ENCODE peak calls at places on chromosome 12, in seven cellular contexts. One of them, this sample, is unnamed.

GRCh38 chr12:50988051-50988450 is 35.7 kb downstream of the HIGD1C start:
- DNase-seq in GDM1: no peak
- DNase-seq in activated naive CD8-positive, alpha-beta T cell treated with anti-CD3 and anti-CD28 coated beads, Interleukin-2, amount 50 U/mL, for 24 hours: no peak
- DNase-seq in Peyer's patch: no peak
- DNase-seq in NCI-H2107: no peak
- DNase-seq in cardiac muscle cell: no peak
- DNase-seq in activated CD8-positive, alpha-beta T cell treated with anti-CD3 and anti-CD28 coated beads, Interleukin-2, amount 10 ng/mL, durations not matched to agents 7 days and 5 days: no peak
- DNase-seq in this sample: no peak

GRCh38 chr12:26112232-26112631 is 12.6 kb downstream of the BHLHE41 start:
- DNase-seq in GDM1: no peak
- DNase-seq in activated naive CD8-positive, alpha-beta T cell treated with anti-CD3 and anti-CD28 coated beads, Interleukin-2, amount 50 U/mL, for 24 hours: no peak
- DNase-seq in Peyer's patch: no peak
- DNase-seq in NCI-H2107: no peak
- DNase-seq in cardiac muscle cell: no peak
- DNase-seq in activated CD8-positive, alpha-beta T cell treated with anti-CD3 and anti-CD28 coated beads, Interleukin-2, amount 10 ng/mL, durations not matched to agents 7 days and 5 days: no peak
- DNase-seq in this sample: no peak

GRCh38 chr12:118237053-118237665 is 101.2 kb downstream of the PEBP1 start:
- DNase-seq in GDM1: peak
- DNase-seq in activated naive CD8-positive, alpha-beta T cell treated with anti-CD3 and anti-CD28 coated beads, Interleukin-2, amount 50 U/mL, for 24 hours: no peak
- DNase-seq in Peyer's patch: no peak
- DNase-seq in NCI-H2107: no peak
- DNase-seq in cardiac muscle cell: no peak
- DNase-seq in activated CD8-positive, alpha-beta T cell treated with anti-CD3 and anti-CD28 coated beads, Interleukin-2, amount 10 ng/mL, durations not matched to agents 7 days and 5 days: no peak
- DNase-seq in this sample: no peak

GRCh38 chr12:79555006-79555925 is 135.5 kb downstream of the PAWR start:
- DNase-seq in GDM1: peak
- DNase-seq in activated naive CD8-positive, alpha-beta T cell treated with anti-CD3 and anti-CD28 coated beads, Interleukin-2, amount 50 U/mL, for 24 hours: no peak
- DNase-seq in Peyer's patch: no peak
- DNase-seq in NCI-H2107: no peak
- DNase-seq in cardiac muscle cell: peak
- DNase-seq in activated CD8-positive, alpha-beta T cell treated with anti-CD3 and anti-CD28 coated beads, Interleukin-2, amount 10 ng/mL, durations not matched to agents 7 days and 5 days: no peak
- DNase-seq in this sample: no peak

GRCh38 chr12:33703221-33703620 is 263.6 kb upstream of the SYT10 start:
- DNase-seq in GDM1: no peak
- DNase-seq in activated naive CD8-positive, alpha-beta T cell treated with anti-CD3 and anti-CD28 coated beads, Interleukin-2, amount 50 U/mL, for 24 hours: no peak
- DNase-seq in Peyer's patch: no peak
- DNase-seq in NCI-H2107: no peak
- DNase-seq in cardiac muscle cell: no peak
- DNase-seq in activated CD8-positive, alpha-beta T cell treated with anti-CD3 and anti-CD28 coated beads, Interleukin-2, amount 10 ng/mL, durations not matched to agents 7 days and 5 days: no peak
- DNase-seq in this sample: no peak

GRCh38 chr12:41100572-41100971 is 87.5 kb upstream of the PDZRN4 start:
- DNase-seq in GDM1: no peak
- DNase-seq in activated naive CD8-positive, alpha-beta T cell treated with anti-CD3 and anti-CD28 coated beads, Interleukin-2, amount 50 U/mL, for 24 hours: no peak
- DNase-seq in Peyer's patch: no peak
- DNase-seq in NCI-H2107: no peak
- DNase-seq in cardiac muscle cell: no peak
- DNase-seq in activated CD8-positive, alpha-beta T cell treated with anti-CD3 and anti-CD28 coated beads, Interleukin-2, amount 10 ng/mL, durations not matched to agents 7 days and 5 days: no peak
- DNase-seq in this sample: no peak

GRCh38 chr12:114347861-114348260 is 58.1 kb downstream of the TBX5 start:
- DNase-seq in GDM1: no peak
- DNase-seq in activated naive CD8-positive, alpha-beta T cell treated with anti-CD3 and anti-CD28 coated beads, Interleukin-2, amount 50 U/mL, for 24 hours: no peak
- DNase-seq in Peyer's patch: no peak
- DNase-seq in NCI-H2107: no peak
- DNase-seq in cardiac muscle cell: no peak
- DNase-seq in activated CD8-positive, alpha-beta T cell treated with anti-CD3 and anti-CD28 coated beads, Interleukin-2, amount 10 ng/mL, durations not matched to agents 7 days and 5 days: no peak
- DNase-seq in this sample: no peak

GRCh38 chr12:91381309-91381804 is 198.7 kb upstream of the DCN start:
- DNase-seq in GDM1: no peak
- DNase-seq in activated naive CD8-positive, alpha-beta T cell treated with anti-CD3 and anti-CD28 coated beads, Interleukin-2, amount 50 U/mL, for 24 hours: peak
- DNase-seq in Peyer's patch: no peak
- DNase-seq in NCI-H2107: no peak
- DNase-seq in cardiac muscle cell: peak
- DNase-seq in activated CD8-positive, alpha-beta T cell treated with anti-CD3 and anti-CD28 coated beads, Interleukin-2, amount 10 ng/mL, durations not matched to agents 7 days and 5 days: peak
- DNase-seq in this sample: peak

GRCh38 chr12:80912906-80913769 is 24.6 kb downstream of the LIN7A start:
- DNase-seq in GDM1: no peak
- DNase-seq in activated naive CD8-positive, alpha-beta T cell treated with anti-CD3 and anti-CD28 coated beads, Interleukin-2, amount 50 U/mL, for 24 hours: no peak
- DNase-seq in Peyer's patch: no peak
- DNase-seq in NCI-H2107: no peak
- DNase-seq in cardiac muscle cell: peak
- DNase-seq in activated CD8-positive, alpha-beta T cell treated with anti-CD3 and anti-CD28 coated beads, Interleukin-2, amount 10 ng/mL, durations not matched to agents 7 days and 5 days: no peak
- DNase-seq in this sample: no peak

GRCh38 chr12:53219116-53219955 is 12.3 kb upstream of the ITGB7 start:
- DNase-seq in GDM1: peak
- DNase-seq in activated naive CD8-positive, alpha-beta T cell treated with anti-CD3 and anti-CD28 coated beads, Interleukin-2, amount 50 U/mL, for 24 hours: peak
- DNase-seq in Peyer's patch: peak
- DNase-seq in NCI-H2107: no peak
- DNase-seq in cardiac muscle cell: no peak
- DNase-seq in activated CD8-positive, alpha-beta T cell treated with anti-CD3 and anti-CD28 coated beads, Interleukin-2, amount 10 ng/mL, durations not matched to agents 7 days and 5 days: peak
- DNase-seq in this sample: no peak

GRCh38 chr12:82176761-82177490 is 181.3 kb downstream of the CCDC59 start:
- DNase-seq in GDM1: no peak
- DNase-seq in activated naive CD8-positive, alpha-beta T cell treated with anti-CD3 and anti-CD28 coated beads, Interleukin-2, amount 50 U/mL, for 24 hours: no peak
- DNase-seq in Peyer's patch: no peak
- DNase-seq in NCI-H2107: no peak
- DNase-seq in cardiac muscle cell: no peak
- DNase-seq in activated CD8-positive, alpha-beta T cell treated with anti-CD3 and anti-CD28 coated beads, Interleukin-2, amount 10 ng/mL, durations not matched to agents 7 days and 5 days: no peak
- DNase-seq in this sample: no peak

GRCh38 chr12:132163911-132164288 is 19.6 kb downstream of the NOC4L start:
- DNase-seq in GDM1: no peak
- DNase-seq in activated naive CD8-positive, alpha-beta T cell treated with anti-CD3 and anti-CD28 coated beads, Interleukin-2, amount 50 U/mL, for 24 hours: no peak
- DNase-seq in Peyer's patch: no peak
- DNase-seq in NCI-H2107: no peak
- DNase-seq in cardiac muscle cell: no peak
- DNase-seq in activated CD8-positive, alpha-beta T cell treated with anti-CD3 and anti-CD28 coated beads, Interleukin-2, amount 10 ng/mL, durations not matched to agents 7 days and 5 days: no peak
- DNase-seq in this sample: no peak

GRCh38 chr12:52232916-52233461 is at the start of gene KRT7:
- DNase-seq in GDM1: no peak
- DNase-seq in activated naive CD8-positive, alpha-beta T cell treated with anti-CD3 and anti-CD28 coated beads, Interleukin-2, amount 50 U/mL, for 24 hours: no peak
- DNase-seq in Peyer's patch: no peak
- DNase-seq in NCI-H2107: no peak
- DNase-seq in cardiac muscle cell: no peak
- DNase-seq in activated CD8-positive, alpha-beta T cell treated with anti-CD3 and anti-CD28 coated beads, Interleukin-2, amount 10 ng/mL, durations not matched to agents 7 days and 5 days: no peak
- DNase-seq in this sample: no peak

GRCh38 chr12:41511247-41511646 is 323.1 kb downstream of the PDZRN4 start:
- DNase-seq in GDM1: no peak
- DNase-seq in activated naive CD8-positive, alpha-beta T cell treated with anti-CD3 and anti-CD28 coated beads, Interleukin-2, amount 50 U/mL, for 24 hours: no peak
- DNase-seq in Peyer's patch: no peak
- DNase-seq in NCI-H2107: no peak
- DNase-seq in cardiac muscle cell: no peak
- DNase-seq in activated CD8-positive, alpha-beta T cell treated with anti-CD3 and anti-CD28 coated beads, Interleukin-2, amount 10 ng/mL, durations not matched to agents 7 days and 5 days: no peak
- DNase-seq in this sample: no peak

GRCh38 chr12:113766133-113766879 is 199.8 kb downstream of the RBM19 start:
- DNase-seq in GDM1: no peak
- DNase-seq in activated naive CD8-positive, alpha-beta T cell treated with anti-CD3 and anti-CD28 coated beads, Interleukin-2, amount 50 U/mL, for 24 hours: no peak
- DNase-seq in Peyer's patch: no peak
- DNase-seq in NCI-H2107: no peak
- DNase-seq in cardiac muscle cell: no peak
- DNase-seq in activated CD8-positive, alpha-beta T cell treated with anti-CD3 and anti-CD28 coated beads, Interleukin-2, amount 10 ng/mL, durations not matched to agents 7 days and 5 days: no peak
- DNase-seq in this sample: no peak

GRCh38 chr12:6943387-6943718 is 263 bp upstream of the RNU7-1 start:
- DNase-seq in GDM1: peak
- DNase-seq in activated naive CD8-positive, alpha-beta T cell treated with anti-CD3 and anti-CD28 coated beads, Interleukin-2, amount 50 U/mL, for 24 hours: peak
- DNase-seq in Peyer's patch: peak
- DNase-seq in NCI-H2107: peak
- DNase-seq in cardiac muscle cell: peak
- DNase-seq in activated CD8-positive, alpha-beta T cell treated with anti-CD3 and anti-CD28 coated beads, Interleukin-2, amount 10 ng/mL, durations not matched to agents 7 days and 5 days: peak
- DNase-seq in this sample: peak

GRCh38 chr12:99752740-99753139 is 105.2 kb downstream of the GARIN6 start:
- DNase-seq in GDM1: no peak
- DNase-seq in activated naive CD8-positive, alpha-beta T cell treated with anti-CD3 and anti-CD28 coated beads, Interleukin-2, amount 50 U/mL, for 24 hours: no peak
- DNase-seq in Peyer's patch: no peak
- DNase-seq in NCI-H2107: no peak
- DNase-seq in cardiac muscle cell: no peak
- DNase-seq in activated CD8-positive, alpha-beta T cell treated with anti-CD3 and anti-CD28 coated beads, Interleukin-2, amount 10 ng/mL, durations not matched to agents 7 days and 5 days: no peak
- DNase-seq in this sample: no peak

GRCh38 chr12:7019043-7019569 is 830 bp upstream of the LPCAT3 start:
- DNase-seq in GDM1: no peak
- DNase-seq in activated naive CD8-positive, alpha-beta T cell treated with anti-CD3 and anti-CD28 coated beads, Interleukin-2, amount 50 U/mL, for 24 hours: no peak
- DNase-seq in Peyer's patch: no peak
- DNase-seq in NCI-H2107: no peak
- DNase-seq in cardiac muscle cell: no peak
- DNase-seq in activated CD8-positive, alpha-beta T cell treated with anti-CD3 and anti-CD28 coated beads, Interleukin-2, amount 10 ng/mL, durations not matched to agents 7 days and 5 days: no peak
- DNase-seq in this sample: no peak

GRCh38 chr12:95633671-95634465 is 82.6 kb upstream of the USP44 start:
- DNase-seq in GDM1: no peak
- DNase-seq in activated naive CD8-positive, alpha-beta T cell treated with anti-CD3 and anti-CD28 coated beads, Interleukin-2, amount 50 U/mL, for 24 hours: no peak
- DNase-seq in Peyer's patch: no peak
- DNase-seq in NCI-H2107: no peak
- DNase-seq in cardiac muscle cell: no peak
- DNase-seq in activated CD8-positive, alpha-beta T cell treated with anti-CD3 and anti-CD28 coated beads, Interleukin-2, amount 10 ng/mL, durations not matched to agents 7 days and 5 days: no peak
- DNase-seq in this sample: no peak

GRCh38 chr12:107277850-107278249 is 184.5 kb upstream of the CRY1 start:
- DNase-seq in GDM1: no peak
- DNase-seq in activated naive CD8-positive, alpha-beta T cell treated with anti-CD3 and anti-CD28 coated beads, Interleukin-2, amount 50 U/mL, for 24 hours: no peak
- DNase-seq in Peyer's patch: no peak
- DNase-seq in NCI-H2107: no peak
- DNase-seq in cardiac muscle cell: no peak
- DNase-seq in activated CD8-positive, alpha-beta T cell treated with anti-CD3 and anti-CD28 coated beads, Interleukin-2, amount 10 ng/mL, durations not matched to agents 7 days and 5 days: no peak
- DNase-seq in this sample: no peak

GRCh38 chr12:123269395-123269892 is 2.2 kb downstream of the CDK2AP1 start:
- DNase-seq in GDM1: peak
- DNase-seq in activated naive CD8-positive, alpha-beta T cell treated with anti-CD3 and anti-CD28 coated beads, Interleukin-2, amount 50 U/mL, for 24 hours: peak
- DNase-seq in Peyer's patch: peak
- DNase-seq in NCI-H2107: peak
- DNase-seq in cardiac muscle cell: peak
- DNase-seq in activated CD8-positive, alpha-beta T cell treated with anti-CD3 and anti-CD28 coated beads, Interleukin-2, amount 10 ng/mL, durations not matched to agents 7 days and 5 days: peak
- DNase-seq in this sample: peak

GRCh38 chr12:122001379-122002209 is 20.1 kb upstream of the BCL7A start:
- DNase-seq in GDM1: no peak
- DNase-seq in activated naive CD8-positive, alpha-beta T cell treated with anti-CD3 and anti-CD28 coated beads, Interleukin-2, amount 50 U/mL, for 24 hours: no peak
- DNase-seq in Peyer's patch: no peak
- DNase-seq in NCI-H2107: peak
- DNase-seq in cardiac muscle cell: no peak
- DNase-seq in activated CD8-positive, alpha-beta T cell treated with anti-CD3 and anti-CD28 coated beads, Interleukin-2, amount 10 ng/mL, durations not matched to agents 7 days and 5 days: no peak
- DNase-seq in this sample: peak

GRCh38 chr12:5809586-5809985 is 135.5 kb downstream of the ANO2 start:
- DNase-seq in GDM1: no peak
- DNase-seq in activated naive CD8-positive, alpha-beta T cell treated with anti-CD3 and anti-CD28 coated beads, Interleukin-2, amount 50 U/mL, for 24 hours: no peak
- DNase-seq in Peyer's patch: no peak
- DNase-seq in NCI-H2107: peak
- DNase-seq in cardiac muscle cell: no peak
- DNase-seq in activated CD8-positive, alpha-beta T cell treated with anti-CD3 and anti-CD28 coated beads, Interleukin-2, amount 10 ng/mL, durations not matched to agents 7 days and 5 days: no peak
- DNase-seq in this sample: no peak

GRCh38 chr12:127355061-127355820 is 911.7 kb upstream of the TMEM132C start:
- DNase-seq in GDM1: no peak
- DNase-seq in activated naive CD8-positive, alpha-beta T cell treated with anti-CD3 and anti-CD28 coated beads, Interleukin-2, amount 50 U/mL, for 24 hours: no peak
- DNase-seq in Peyer's patch: no peak
- DNase-seq in NCI-H2107: no peak
- DNase-seq in cardiac muscle cell: peak
- DNase-seq in activated CD8-positive, alpha-beta T cell treated with anti-CD3 and anti-CD28 coated beads, Interleukin-2, amount 10 ng/mL, durations not matched to agents 7 days and 5 days: no peak
- DNase-seq in this sample: no peak

GRCh38 chr12:67884596-67884995 is 104.7 kb upstream of the IFNG-AS1 start:
- DNase-seq in GDM1: no peak
- DNase-seq in activated naive CD8-positive, alpha-beta T cell treated with anti-CD3 and anti-CD28 coated beads, Interleukin-2, amount 50 U/mL, for 24 hours: no peak
- DNase-seq in Peyer's patch: no peak
- DNase-seq in NCI-H2107: no peak
- DNase-seq in cardiac muscle cell: no peak
- DNase-seq in activated CD8-positive, alpha-beta T cell treated with anti-CD3 and anti-CD28 coated beads, Interleukin-2, amount 10 ng/mL, durations not matched to agents 7 days and 5 days: no peak
- DNase-seq in this sample: no peak

GRCh38 chr12:9881988-9882387 is 699 bp downstream of the KLRF2 start:
- DNase-seq in GDM1: no peak
- DNase-seq in activated naive CD8-positive, alpha-beta T cell treated with anti-CD3 and anti-CD28 coated beads, Interleukin-2, amount 50 U/mL, for 24 hours: no peak
- DNase-seq in Peyer's patch: no peak
- DNase-seq in NCI-H2107: no peak
- DNase-seq in cardiac muscle cell: no peak
- DNase-seq in activated CD8-positive, alpha-beta T cell treated with anti-CD3 and anti-CD28 coated beads, Interleukin-2, amount 10 ng/mL, durations not matched to agents 7 days and 5 days: no peak
- DNase-seq in this sample: no peak

GRCh38 chr12:68198490-68199086 is 27.0 kb downstream of the IL26 start:
- DNase-seq in GDM1: no peak
- DNase-seq in activated naive CD8-positive, alpha-beta T cell treated with anti-CD3 and anti-CD28 coated beads, Interleukin-2, amount 50 U/mL, for 24 hours: peak
- DNase-seq in Peyer's patch: no peak
- DNase-seq in NCI-H2107: no peak
- DNase-seq in cardiac muscle cell: no peak
- DNase-seq in activated CD8-positive, alpha-beta T cell treated with anti-CD3 and anti-CD28 coated beads, Interleukin-2, amount 10 ng/mL, durations not matched to agents 7 days and 5 days: no peak
- DNase-seq in this sample: no peak

GRCh38 chr12:20260864-20261263 is 107.5 kb upstream of the PDE3A start:
- DNase-seq in GDM1: no peak
- DNase-seq in activated naive CD8-positive, alpha-beta T cell treated with anti-CD3 and anti-CD28 coated beads, Interleukin-2, amount 50 U/mL, for 24 hours: no peak
- DNase-seq in Peyer's patch: no peak
- DNase-seq in NCI-H2107: no peak
- DNase-seq in cardiac muscle cell: no peak
- DNase-seq in activated CD8-positive, alpha-beta T cell treated with anti-CD3 and anti-CD28 coated beads, Interleukin-2, amount 10 ng/mL, durations not matched to agents 7 days and 5 days: no peak
- DNase-seq in this sample: no peak

GRCh38 chr12:5746496-5746895 is 198.6 kb downstream of the ANO2 start:
- DNase-seq in GDM1: no peak
- DNase-seq in activated naive CD8-positive, alpha-beta T cell treated with anti-CD3 and anti-CD28 coated beads, Interleukin-2, amount 50 U/mL, for 24 hours: no peak
- DNase-seq in Peyer's patch: no peak
- DNase-seq in NCI-H2107: no peak
- DNase-seq in cardiac muscle cell: no peak
- DNase-seq in activated CD8-positive, alpha-beta T cell treated with anti-CD3 and anti-CD28 coated beads, Interleukin-2, amount 10 ng/mL, durations not matched to agents 7 days and 5 days: no peak
- DNase-seq in this sample: no peak

GRCh38 chr12:100651694-100652093 is 78.2 kb downstream of the GAS2L3 start:
- DNase-seq in GDM1: no peak
- DNase-seq in activated naive CD8-positive, alpha-beta T cell treated with anti-CD3 and anti-CD28 coated beads, Interleukin-2, amount 50 U/mL, for 24 hours: no peak
- DNase-seq in Peyer's patch: no peak
- DNase-seq in NCI-H2107: no peak
- DNase-seq in cardiac muscle cell: no peak
- DNase-seq in activated CD8-positive, alpha-beta T cell treated with anti-CD3 and anti-CD28 coated beads, Interleukin-2, amount 10 ng/mL, durations not matched to agents 7 days and 5 days: no peak
- DNase-seq in this sample: no peak

GRCh38 chr12:116244001-116244400 is 33.5 kb downstream of the MED13L start:
- DNase-seq in GDM1: no peak
- DNase-seq in activated naive CD8-positive, alpha-beta T cell treated with anti-CD3 and anti-CD28 coated beads, Interleukin-2, amount 50 U/mL, for 24 hours: no peak
- DNase-seq in Peyer's patch: no peak
- DNase-seq in NCI-H2107: no peak
- DNase-seq in cardiac muscle cell: no peak
- DNase-seq in activated CD8-positive, alpha-beta T cell treated with anti-CD3 and anti-CD28 coated beads, Interleukin-2, amount 10 ng/mL, durations not matched to agents 7 days and 5 days: no peak
- DNase-seq in this sample: no peak

GRCh38 chr12:75660805-75661404 is 149.5 kb upstream of the KRR1 start:
- DNase-seq in GDM1: no peak
- DNase-seq in activated naive CD8-positive, alpha-beta T cell treated with anti-CD3 and anti-CD28 coated beads, Interleukin-2, amount 50 U/mL, for 24 hours: no peak
- DNase-seq in Peyer's patch: no peak
- DNase-seq in NCI-H2107: no peak
- DNase-seq in cardiac muscle cell: no peak
- DNase-seq in activated CD8-positive, alpha-beta T cell treated with anti-CD3 and anti-CD28 coated beads, Interleukin-2, amount 10 ng/mL, durations not matched to agents 7 days and 5 days: no peak
- DNase-seq in this sample: no peak

GRCh38 chr12:32116897-32117296 is 10.2 kb downstream of the BICD1 start:
- DNase-seq in GDM1: no peak
- DNase-seq in activated naive CD8-positive, alpha-beta T cell treated with anti-CD3 and anti-CD28 coated beads, Interleukin-2, amount 50 U/mL, for 24 hours: no peak
- DNase-seq in Peyer's patch: no peak
- DNase-seq in NCI-H2107: no peak
- DNase-seq in cardiac muscle cell: no peak
- DNase-seq in activated CD8-positive, alpha-beta T cell treated with anti-CD3 and anti-CD28 coated beads, Interleukin-2, amount 10 ng/mL, durations not matched to agents 7 days and 5 days: no peak
- DNase-seq in this sample: no peak

GRCh38 chr12:104986022-104986941 is at the start of gene NOPCHAP1:
- DNase-seq in GDM1: peak
- DNase-seq in activated naive CD8-positive, alpha-beta T cell treated with anti-CD3 and anti-CD28 coated beads, Interleukin-2, amount 50 U/mL, for 24 hours: peak
- DNase-seq in Peyer's patch: peak
- DNase-seq in NCI-H2107: peak
- DNase-seq in cardiac muscle cell: peak
- DNase-seq in activated CD8-positive, alpha-beta T cell treated with anti-CD3 and anti-CD28 coated beads, Interleukin-2, amount 10 ng/mL, durations not matched to agents 7 days and 5 days: peak
- DNase-seq in this sample: peak

GRCh38 chr12:24113701-24114100 is 164.2 kb upstream of the SOX5 start:
- DNase-seq in GDM1: no peak
- DNase-seq in activated naive CD8-positive, alpha-beta T cell treated with anti-CD3 and anti-CD28 coated beads, Interleukin-2, amount 50 U/mL, for 24 hours: no peak
- DNase-seq in Peyer's patch: no peak
- DNase-seq in NCI-H2107: no peak
- DNase-seq in cardiac muscle cell: no peak
- DNase-seq in activated CD8-positive, alpha-beta T cell treated with anti-CD3 and anti-CD28 coated beads, Interleukin-2, amount 10 ng/mL, durations not matched to agents 7 days and 5 days: no peak
- DNase-seq in this sample: no peak

GRCh38 chr12:76266797-76267196 is 81.4 kb downstream of the BBS10 start:
- DNase-seq in GDM1: no peak
- DNase-seq in activated naive CD8-positive, alpha-beta T cell treated with anti-CD3 and anti-CD28 coated beads, Interleukin-2, amount 50 U/mL, for 24 hours: no peak
- DNase-seq in Peyer's patch: no peak
- DNase-seq in NCI-H2107: no peak
- DNase-seq in cardiac muscle cell: no peak
- DNase-seq in activated CD8-positive, alpha-beta T cell treated with anti-CD3 and anti-CD28 coated beads, Interleukin-2, amount 10 ng/mL, durations not matched to agents 7 days and 5 days: no peak
- DNase-seq in this sample: no peak

GRCh38 chr12:108289342-108290131 is 49.6 kb downstream of the CMKLR1 start:
- DNase-seq in GDM1: no peak
- DNase-seq in activated naive CD8-positive, alpha-beta T cell treated with anti-CD3 and anti-CD28 coated beads, Interleukin-2, amount 50 U/mL, for 24 hours: no peak
- DNase-seq in Peyer's patch: no peak
- DNase-seq in NCI-H2107: no peak
- DNase-seq in cardiac muscle cell: no peak
- DNase-seq in activated CD8-positive, alpha-beta T cell treated with anti-CD3 and anti-CD28 coated beads, Interleukin-2, amount 10 ng/mL, durations not matched to agents 7 days and 5 days: no peak
- DNase-seq in this sample: no peak